ENCODE peak calls at places on chromosomes 7 and 10, in eight cellular contexts. Z is PC-3, L is A549, U is neural crest cell, K is prostate gland, O is left ventricle myocardium inferior, A is bronchial epithelial cell, J is dorsolateral prefrontal cortex. W is an unnamed sample.

GRCh38 chr7:17147409-17147808 is 151.0 kb upstream of the AHR start:
- DNase-seq in L (no peak), K (no peak), U (no peak), Z (peak), A (no peak), O (no peak), J (no peak), W (no peak)

GRCh38 chr10:132467464-132468149 is 70.0 kb upstream of the INPP5A start:
- DNase-seq in J (no peak), K (no peak), L (no peak), O (peak), Z (no peak), U (no peak), A (no peak), W (no peak)

GRCh38 chr10:35000936-35001335 is 89.2 kb downstream of the CUL2 start:
- DNase-seq in L (no peak), K (no peak), A (no peak), Z (no peak), U (no peak), O (no peak), J (no peak), W (no peak)

GRCh38 chr7:88218836-88219605 is 817 bp downstream of the SRI start:
- DNase-seq in K (peak), L (peak), U (peak), Z (peak), J (peak), A (peak), O (peak), W (no peak)

GRCh38 chr7:22361795-22362194 is 4.8 kb upstream of the RAPGEF5 start:
- DNase-seq in O (no peak), U (no peak), K (peak), J (no peak), L (no peak), A (peak), Z (peak), W (no peak)

GRCh38 chr10:93815304-93816091 is 57.8 kb downstream of the LGI1 start:
- DNase-seq in J (no peak), K (no peak), O (no peak), Z (peak), A (no peak), L (no peak), U (peak), W (no peak)

GRCh38 chr10:60422809-60423208 is 33.1 kb upstream of the ANK3 start:
- DNase-seq in A (no peak), O (no peak), L (no peak), J (no peak), U (no peak), K (no peak), Z (no peak), W (no peak)

GRCh38 chr10:20958225-20958624 is 61.1 kb upstream of the NEBL start:
- DNase-seq in O (no peak), J (no peak), U (no peak), L (no peak), Z (no peak), K (no peak), A (no peak), W (no peak)

GRCh38 chr7:124898523-124898922 is 31.1 kb downstream of the POT1 start:
- DNase-seq in A (no peak), K (no peak), U (no peak), Z (no peak), L (no peak), J (no peak), O (no peak), W (no peak)

GRCh38 chr10:110615057-110615630 is 29.0 kb upstream of the RBM20 start:
- DNase-seq in A (peak), K (no peak), L (no peak), O (no peak), J (no peak), Z (peak), U (no peak), W (no peak)

GRCh38 chr10:44306762-44307161 is 78.1 kb downstream of the CXCL12 start:
- DNase-seq in U (no peak), A (no peak), Z (peak), L (no peak), K (no peak), O (no peak), J (no peak), W (no peak)

GRCh38 chr7:75596727-75597614 is 104.9 kb downstream of the SPDYE5 start:
- DNase-seq in J (no peak), L (peak), Z (peak), A (peak), U (no peak), K (no peak), O (no peak), W (no peak)
- TF ChIP-seq CTCF in J (no peak), L (no peak), Z (no peak), A (no peak), U (no peak), K (no peak), O (no peak), W (no peak)

GRCh38 chr7:109437957-109438356 is 868.3 kb downstream of the DNAJB9 start:
- DNase-seq in A (no peak), Z (no peak), O (no peak), K (no peak), J (no peak), L (no peak), U (no peak), W (no peak)
- TF ChIP-seq CTCF in A (no peak), Z (no peak), O (no peak), K (no peak), J (no peak), L (no peak), U (no peak), W (no peak)

GRCh38 chr10:126902157-126902556 is 3.1 kb upstream of the DOCK1 start:
- DNase-seq in A (peak), K (no peak), J (no peak), O (no peak), U (no peak), L (peak), Z (peak), W (no peak)
- TF ChIP-seq CTCF in A (peak), K (no peak), J (no peak), O (no peak), U (no peak), L (no peak), Z (peak), W (no peak)

GRCh38 chr7:35676211-35676610 is 18.7 kb downstream of the HERPUD2 start:
- DNase-seq in Z (no peak), K (no peak), O (no peak), L (no peak), J (no peak), U (no peak), A (no peak), W (no peak)
- TF ChIP-seq CTCF in Z (peak), K (no peak), O (no peak), L (no peak), J (no peak), U (no peak), A (no peak), W (no peak)

DNA sequence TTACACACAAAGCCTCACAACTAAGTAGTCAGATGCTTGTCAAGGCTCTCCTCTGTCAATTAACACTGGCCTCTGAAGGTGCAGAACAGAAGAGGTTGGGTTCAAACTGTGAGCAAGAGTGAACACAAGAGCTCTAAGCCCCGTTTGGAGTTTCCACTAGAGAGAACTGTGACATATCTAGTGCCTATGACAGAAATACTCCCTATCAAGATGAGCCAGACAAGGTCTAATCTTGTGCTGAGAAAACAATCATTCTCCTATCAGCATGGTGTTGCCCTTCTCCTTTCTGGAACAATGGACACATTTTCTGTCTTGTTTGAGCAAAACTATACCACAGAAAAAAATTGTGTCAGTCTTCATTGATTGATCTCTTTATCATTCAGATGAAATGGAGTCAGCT is 62.4 kb upstream of the CCDC71L start:
- DNase-seq in A (no peak), O (no peak), L (no peak), Z (no peak), J (no peak), U (no peak), K (no peak), W (no peak)
- TF ChIP-seq CTCF in A (no peak), O (no peak), L (no peak), Z (no peak), J (no peak), U (no peak), K (no peak), W (no peak)

GRCh38 chr7:21253740-21254687 is 173.9 kb upstream of the SP4 start:
- DNase-seq in Z (peak), L (peak), O (no peak), K (peak), J (peak), U (peak), A (peak), W (no peak)

GRCh38 chr7:21256310-21256877 is 171.5 kb upstream of the SP4 start:
- DNase-seq in U (no peak), L (peak), K (peak), A (peak), Z (peak), J (no peak), O (no peak), W (no peak)

GRCh38 chr7:21251166-21251806 is 176.6 kb upstream of the SP4 start:
- DNase-seq in Z (peak), L (no peak), U (no peak), O (no peak), K (peak), A (no peak), J (no peak), W (no peak)
- TF ChIP-seq CTCF in Z (peak), L (no peak), U (peak), O (no peak), K (no peak), A (no peak), J (no peak), W (no peak)

DNA sequence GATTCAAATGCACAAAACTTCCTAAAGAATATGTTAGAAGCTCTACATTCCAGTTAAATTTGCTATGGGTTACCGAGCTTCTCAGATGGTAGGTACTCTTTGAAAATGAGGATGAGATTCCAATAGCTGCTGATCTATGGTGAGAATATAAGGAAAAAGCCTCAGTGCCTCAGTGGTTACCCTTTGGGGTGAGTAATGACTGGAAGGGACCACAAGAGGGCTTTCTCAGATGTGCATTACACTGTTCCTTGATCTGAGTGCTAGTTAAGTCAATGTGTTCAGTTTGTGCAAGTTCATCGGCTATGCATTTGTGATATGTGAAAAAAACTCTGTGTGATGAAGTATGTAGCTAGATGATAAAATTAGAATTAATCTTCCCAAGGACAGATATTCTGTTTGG is 3.5 kb downstream of the NRCAM start:
- DNase-seq in L (peak), J (no peak), Z (peak), A (peak), O (no peak), U (no peak), K (no peak), W (no peak)
- TF ChIP-seq CTCF in L (peak), J (peak), Z (peak), A (peak), O (peak), U (peak), K (no peak), W (no peak)

DNA sequence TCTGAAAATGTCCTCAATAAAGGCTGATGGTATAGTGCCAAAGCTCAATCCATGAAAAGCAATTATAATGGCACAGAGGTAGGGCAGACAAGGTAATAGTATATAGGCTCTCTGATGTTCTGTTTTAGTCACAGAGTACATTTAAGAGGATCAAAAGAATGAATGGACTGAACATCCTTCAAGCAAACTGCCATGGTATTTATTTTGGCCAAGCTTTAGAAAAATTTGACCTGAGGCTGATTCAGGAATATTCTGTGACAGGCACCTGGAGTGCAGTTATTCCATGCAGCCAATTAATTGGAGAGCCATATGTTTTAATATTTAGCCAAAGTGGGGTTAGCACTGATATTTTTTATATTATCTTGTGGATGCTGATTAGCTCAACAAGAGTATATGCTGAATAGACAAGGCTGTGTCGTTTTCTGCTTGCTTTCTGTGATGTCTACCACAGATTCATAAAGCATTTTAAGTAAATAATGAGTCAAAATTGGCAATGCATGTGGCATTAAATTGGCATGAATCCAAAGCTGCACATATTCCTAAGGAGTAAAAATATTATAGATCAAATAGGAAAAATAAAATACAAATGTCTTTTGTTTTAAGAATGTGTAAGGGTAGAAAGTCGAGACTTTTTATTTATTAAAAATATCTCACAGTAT is 177.4 kb downstream of the PCLO start:
- DNase-seq in K (no peak), A (peak), L (no peak), U (no peak), J (no peak), Z (peak), O (no peak), W (no peak)
- TF ChIP-seq CTCF in K (no peak), A (no peak), L (no peak), U (no peak), J (no peak), Z (no peak), O (no peak), W (no peak)

GRCh38 chr10:78933828-78934227 is 134.9 kb upstream of the ZMIZ1 start:
- DNase-seq in L (no peak), O (no peak), J (no peak), U (no peak), K (no peak), A (no peak), Z (no peak), W (no peak)
- TF ChIP-seq CTCF in L (no peak), O (no peak), J (no peak), U (no peak), K (no peak), A (no peak), Z (no peak), W (no peak)

GRCh38 chr7:28682136-28682535 is 269.8 kb downstream of the CREB5 start:
- DNase-seq in K (no peak), U (no peak), O (no peak), Z (no peak), A (no peak), L (no peak), J (no peak), W (no peak)
- TF ChIP-seq CTCF in K (no peak), U (no peak), O (no peak), Z (no peak), A (no peak), L (no peak), J (no peak), W (no peak)